ENCODE peak calls at places on chromosome 17, in nine cellular contexts. U, L, F, D, Q, C, G, R and P are unnamed samples.

GRCh38 chr17:83000738-83001137 is 78.7 kb upstream of the METRNL start:
- DNase-seq in L (no peak), F (peak), Q (no peak), R (no peak), U (no peak), D (no peak), C (no peak), G (no peak), P (no peak)

GRCh38 chr17:65547253-65547670 is 14.2 kb downstream of the AXIN2 start:
- DNase-seq in F (no peak), R (no peak), L (no peak), C (no peak), D (no peak), Q (no peak), U (peak), G (no peak), P (no peak)

GRCh38 chr17:49278076-49278475 is 47.5 kb upstream of the PHOSPHO1 start:
- DNase-seq in U (no peak), L (no peak), R (no peak), C (no peak), Q (no peak), F (no peak), G (no peak), D (no peak), P (no peak)

GRCh38 chr17:80117491-80118401 is 16.4 kb downstream of the GAA start:
- DNase-seq in G (no peak), U (peak), L (no peak), C (no peak), D (no peak), R (no peak), F (peak), Q (no peak), P (no peak)

GRCh38 chr17:49229805-49230600 is 584 bp downstream of the PHOSPHO1 start:
- DNase-seq in C (no peak), L (no peak), U (peak), F (peak), R (no peak), G (no peak), D (no peak), Q (no peak), P (no peak)

GRCh38 chr17:42422958-42423712 is at the start of gene CAVIN1:
- DNase-seq in U (peak), G (peak), C (peak), L (peak), R (no peak), Q (peak), F (peak), D (peak), P (peak)

GRCh38 chr17:46157443-46158107 is 35.7 kb downstream of the KANSL1 start:
- DNase-seq in Q (no peak), R (no peak), C (no peak), D (no peak), L (no peak), U (no peak), G (no peak), F (no peak), P (no peak)

GRCh38 chr17:48596000-48596734 is 2.6 kb upstream of the HOXB5 start:
- DNase-seq in G (no peak), Q (no peak), C (no peak), F (no peak), L (no peak), U (no peak), D (no peak), R (no peak), P (no peak)

GRCh38 chr17:17832040-17832363 is 4.8 kb downstream of the SREBF1 start:
- DNase-seq in L (no peak), D (no peak), F (no peak), R (no peak), C (no peak), Q (no peak), G (no peak), U (no peak), P (no peak)

GRCh38 chr17:27888945-27889344 is 4.2 kb downstream of the LYRM9 start:
- DNase-seq in C (no peak), R (no peak), F (no peak), Q (no peak), L (no peak), G (no peak), D (no peak), U (no peak), P (no peak)

GRCh38 chr17:73976676-73977521 is 226.6 kb upstream of the RPL38 start:
- DNase-seq in R (no peak), L (peak), D (peak), G (no peak), F (no peak), U (no peak), C (peak), Q (peak), P (no peak)

GRCh38 chr17:67040652-67041051 is 3.7 kb upstream of the CACNG1 start:
- DNase-seq in G (no peak), C (no peak), D (no peak), F (no peak), Q (no peak), L (no peak), U (no peak), R (no peak), P (no peak)

GRCh38 chr17:74431568-74432483 is at the start of gene GPRC5C:
- DNase-seq in F (peak), L (peak), Q (peak), D (no peak), R (no peak), U (peak), G (no peak), C (peak), P (no peak)

GRCh38 chr17:75570034-75570676 is 17.4 kb upstream of the MYO15B start:
- DNase-seq in L (no peak), D (no peak), U (no peak), C (no peak), R (no peak), F (no peak), G (no peak), Q (no peak), P (no peak)

GRCh38 chr17:17719199-17719940 is 38.1 kb downstream of the RAI1 start:
- DNase-seq in G (no peak), Q (no peak), R (no peak), D (peak), U (no peak), L (no peak), F (no peak), C (no peak), P (no peak)

GRCh38 chr17:7590743-7591142 is 849 bp upstream of the SOX15 start:
- DNase-seq in U (peak), F (peak), L (no peak), C (no peak), R (no peak), Q (no peak), G (no peak), D (no peak), P (no peak)

GRCh38 chr17:74987909-74988711 is 678 bp downstream of the CDR2L start:
- DNase-seq in L (peak), G (peak), F (peak), D (peak), Q (peak), R (no peak), U (peak), C (no peak), P (no peak)

GRCh38 chr17:29577778-29578211 is 9.3 kb downstream of the TP53I13 start:
- DNase-seq in L (peak), R (no peak), D (no peak), F (no peak), Q (no peak), G (no peak), U (peak), C (no peak), P (no peak)

GRCh38 chr17:27529230-27529796 is 73.1 kb downstream of the KSR1 start:
- DNase-seq in C (no peak), R (no peak), L (no peak), G (no peak), U (no peak), F (no peak), D (peak), Q (peak), P (no peak)

GRCh38 chr17:57619061-57619937 is 125.8 kb downstream of the CCDC182 start:
- DNase-seq in D (no peak), Q (no peak), C (no peak), F (no peak), G (peak), U (peak), L (no peak), R (no peak), P (no peak)

GRCh38 chr17:3965123-3965800 is 1.0 kb upstream of the ATP2A3 start:
- DNase-seq in G (no peak), U (no peak), D (peak), R (peak), L (peak), C (no peak), Q (peak), F (peak), P (no peak)

GRCh38 chr17:82218349-82219075 is 5.9 kb upstream of the CCDC57 start:
- DNase-seq in L (no peak), U (no peak), Q (no peak), F (no peak), G (no peak), D (no peak), R (no peak), C (no peak), P (no peak)